ENCODE peak calls at places on chromosomes 6 and 20, in nine cellular contexts. Q is frontal cortex; Z is H54; V is KBM-7; S is lower lobe of right lung; R is hepatocyte; D is GM03348; C is CD8-positive, alpha-beta T cell; K is stimulated activated CD4-positive, alpha-beta T cell treated with anti-CD3 and anti-CD28 coated beads, Interleukin-15, amount 100 ng/mL, for 24 hours. L is an unnamed sample.

GRCh38 chr20:25020901-25021301 is 28.4 kb upstream of the APMAP start:
- DNase-seq in Q (no peak), Z (no peak), V (no peak), S (no peak), R (no peak), D (no peak), C (no peak), K (no peak), L (no peak)

GRCh38 chr6:20319520-20320357 is 81.9 kb upstream of the E2F3 start:
- DNase-seq in Q (no peak), Z (no peak), V (peak), S (peak), R (no peak), D (no peak), C (peak), K (peak), L (no peak)

GRCh38 chr6:111551521-111552231 is 54.0 kb downstream of the TRAF3IP2 start:
- DNase-seq in Q (no peak), Z (no peak), V (no peak), S (peak), R (peak), D (no peak), C (no peak), K (no peak), L (peak)

GRCh38 chr20:35319206-35320197 is 27.3 kb upstream of the FAM83C start:
- DNase-seq in Q (no peak), Z (no peak), V (no peak), S (no peak), R (no peak), D (peak), C (no peak), K (no peak), L (no peak)

GRCh38 chr20:53866787-53867740 is 203.3 kb downstream of the BCAS1 start:
- DNase-seq in Q (no peak), Z (no peak), V (no peak), S (no peak), R (no peak), D (no peak), C (no peak), K (no peak), L (no peak)

GRCh38 chr20:63178445-63178818 is 37.5 kb downstream of the YTHDF1 start:
- DNase-seq in Q (no peak), Z (no peak), V (no peak), S (no peak), R (no peak), D (no peak), C (no peak), K (no peak), L (no peak)

GRCh38 chr6:41161851-41162552 is 914 bp downstream of the TREM2 start:
- DNase-seq in Q (no peak), Z (no peak), V (peak), S (no peak), R (no peak), D (no peak), C (no peak), K (no peak), L (no peak)

GRCh38 chr20:63957690-63958441 is 1.6 kb upstream of the UCKL1 start:
- DNase-seq in Q (no peak), Z (no peak), V (no peak), S (no peak), R (peak), D (peak), C (no peak), K (peak), L (no peak)

GRCh38 chr6:152124432-152125074 is 317.1 kb downstream of the ESR1 start:
- DNase-seq in Q (peak), Z (no peak), V (peak), S (no peak), R (peak), D (peak), C (no peak), K (no peak), L (peak)

GRCh38 chr6:71979911-71980310 is 93.6 kb downstream of the RIMS1 start:
- DNase-seq in Q (no peak), Z (no peak), V (no peak), S (no peak), R (no peak), D (peak), C (no peak), K (no peak), L (no peak)

GRCh38 chr6:43478008-43478372 is 620 bp downstream of the TJAP1 start:
- DNase-seq in Q (no peak), Z (no peak), V (no peak), S (no peak), R (no peak), D (peak), C (peak), K (no peak), L (no peak)

GRCh38 chr6:40804905-40805304 is 217.7 kb upstream of the LRFN2 start:
- DNase-seq in Q (no peak), Z (no peak), V (no peak), S (no peak), R (no peak), D (no peak), C (no peak), K (no peak), L (no peak)

GRCh38 chr6:68876792-68877493 is 241.9 kb downstream of the ADGRB3 start:
- DNase-seq in Q (no peak), Z (no peak), V (peak), S (no peak), R (peak), D (peak), C (no peak), K (no peak), L (no peak)

GRCh38 chr6:136174510-136174909 is 75.6 kb downstream of the MTFR2 start:
- DNase-seq in Q (no peak), Z (no peak), V (no peak), S (no peak), R (no peak), D (no peak), C (no peak), K (no peak), L (no peak)

GRCh38 chr6:147463651-147464050 is 44.8 kb upstream of the SAMD5 start:
- DNase-seq in Q (no peak), Z (no peak), V (no peak), S (no peak), R (no peak), D (no peak), C (no peak), K (no peak), L (no peak)

GRCh38 chr20:7355056-7355455 is 585.2 kb downstream of the HAO1 start:
- DNase-seq in Q (no peak), Z (no peak), V (no peak), S (no peak), R (no peak), D (no peak), C (no peak), K (no peak), L (no peak)

GRCh38 chr6:55756711-55757110 is 118.7 kb downstream of the BMP5 start:
- DNase-seq in Q (no peak), Z (no peak), V (no peak), S (no peak), R (no peak), D (no peak), C (no peak), K (no peak), L (no peak)

GRCh38 chr6:40393641-40394040 is 193.5 kb downstream of the LRFN2 start:
- DNase-seq in Q (no peak), Z (no peak), V (no peak), S (no peak), R (no peak), D (no peak), C (no peak), K (no peak), L (no peak)

GRCh38 chr6:101806241-101806640 is 412.7 kb downstream of the GRIK2 start:
- DNase-seq in Q (no peak), Z (no peak), V (no peak), S (no peak), R (no peak), D (peak), C (no peak), K (no peak), L (no peak)

GRCh38 chr20:11301699-11302098 is 616.0 kb upstream of the BTBD3 start:
- DNase-seq in Q (no peak), Z (no peak), V (no peak), S (no peak), R (no peak), D (no peak), C (no peak), K (no peak), L (no peak)

GRCh38 chr20:58216334-58216733 is 12.1 kb downstream of the ANKRD60 start:
- DNase-seq in Q (no peak), Z (no peak), V (no peak), S (no peak), R (no peak), D (no peak), C (no peak), K (no peak), L (no peak)

GRCh38 chr6:5671604-5672559 is 334.8 kb downstream of the NRN1 start:
- DNase-seq in Q (no peak), Z (no peak), V (no peak), S (no peak), R (peak), D (peak), C (no peak), K (no peak), L (no peak)

GRCh38 chr6:5751525-5752252 is 255.0 kb downstream of the NRN1 start:
- DNase-seq in Q (no peak), Z (no peak), V (no peak), S (no peak), R (no peak), D (peak), C (no peak), K (no peak), L (no peak)

L was measured in HuH-7.5.